ENCODE peak calls at places on chromosome 19, in six cellular contexts. One of them, this sample, is unnamed. For H4K20me1 and H3K9me3, the result is how much of the 10 kb centered on the place peaks cover.

GRCh38 chr19:51020988-51021651 is 1.6 kb upstream of the KLK10 start:
- DNase-seq in GM23248: peak
- DNase-seq in neural progenitor cell: peak
- DNase-seq in fibroblast of lung: peak
- DNase-seq in mammary epithelial cell: peak
- DNase-seq in HepG2: peak
- DNase-seq in this sample: peak

GRCh38 chr19:44282846-44283245 is 22.0 kb downstream of the ZNF235 start:
- DNase-seq in GM23248: peak
- DNase-seq in fibroblast of lung: no peak
- DNase-seq in neural progenitor cell: no peak
- DNase-seq in HepG2: no peak
- DNase-seq in mammary epithelial cell: peak
- DNase-seq in this sample: peak

GRCh38 chr19:48554385-48555091 is 2.6 kb downstream of the SULT2B1 start:
- DNase-seq in fibroblast of lung: no peak
- DNase-seq in mammary epithelial cell: no peak
- DNase-seq in GM23248: no peak
- DNase-seq in HepG2: peak
- DNase-seq in neural progenitor cell: peak
- DNase-seq in this sample: peak

GRCh38 chr19:53775524-53775923 is 48.6 kb downstream of the NLRP12 start:
- DNase-seq in neural progenitor cell: no peak
- DNase-seq in fibroblast of lung: no peak
- DNase-seq in GM23248: no peak
- DNase-seq in mammary epithelial cell: no peak
- DNase-seq in HepG2: peak
- DNase-seq in this sample: no peak

GRCh38 chr19:35960432-35960972 is 24.3 kb downstream of the LRFN3 start:
- DNase-seq in neural progenitor cell: no peak
- DNase-seq in HepG2: no peak
- DNase-seq in GM23248: no peak
- DNase-seq in fibroblast of lung: no peak
- DNase-seq in mammary epithelial cell: no peak
- DNase-seq in this sample: no peak

GRCh38 chr19:18097217-18097992 is at the start of gene MAST3:
- DNase-seq in HepG2: peak
- DNase-seq in mammary epithelial cell: peak
- DNase-seq in GM23248: peak
- DNase-seq in neural progenitor cell: peak
- DNase-seq in fibroblast of lung: peak
- DNase-seq in this sample: peak

GRCh38 chr19:42207767-42208259 is 9.7 kb downstream of the DEDD2 start:
- DNase-seq in GM23248: peak
- DNase-seq in HepG2: no peak
- DNase-seq in neural progenitor cell: no peak
- DNase-seq in fibroblast of lung: peak
- DNase-seq in mammary epithelial cell: peak
- DNase-seq in this sample: peak

GRCh38 chr19:49097453-49098288 is 12.4 kb downstream of the SNRNP70 start:
- DNase-seq in mammary epithelial cell: peak
- DNase-seq in GM23248: peak
- DNase-seq in HepG2: peak
- DNase-seq in neural progenitor cell: peak
- DNase-seq in fibroblast of lung: peak
- DNase-seq in this sample: peak

GRCh38 chr19:29887498-29887897 is 54.5 kb upstream of the URI1 start:
- DNase-seq in mammary epithelial cell: no peak
- DNase-seq in neural progenitor cell: no peak
- DNase-seq in HepG2: no peak
- DNase-seq in GM23248: peak
- DNase-seq in fibroblast of lung: no peak
- DNase-seq in this sample: no peak

GRCh38 chr19:17703823-17704463 is 15.3 kb upstream of the MAP1S start:
- DNase-seq in HepG2: peak
- DNase-seq in fibroblast of lung: peak
- DNase-seq in neural progenitor cell: peak
- DNase-seq in GM23248: peak
- DNase-seq in mammary epithelial cell: peak
- DNase-seq in this sample: peak

GRCh38 chr19:6248341-6248740 is 31.4 kb downstream of the MLLT1 start:
- DNase-seq in mammary epithelial cell: no peak
- DNase-seq in neural progenitor cell: no peak
- DNase-seq in GM23248: no peak
- DNase-seq in HepG2: no peak
- DNase-seq in fibroblast of lung: no peak
- DNase-seq in this sample: no peak
- H4K20me1 ChIP-seq in mammary epithelial cell: under half
- H4K20me1 ChIP-seq in neural progenitor cell: under half
- H4K20me1 ChIP-seq in GM23248: under half
- H4K20me1 ChIP-seq in HepG2: under half
- H4K20me1 ChIP-seq in fibroblast of lung: under half
- H4K20me1 ChIP-seq in this sample: under half

GRCh38 chr19:55857149-55857548 is 20.8 kb downstream of the NLRP4 start:
- DNase-seq in fibroblast of lung: no peak
- DNase-seq in HepG2: no peak
- DNase-seq in mammary epithelial cell: no peak
- DNase-seq in neural progenitor cell: no peak
- DNase-seq in GM23248: no peak
- DNase-seq in this sample: no peak

GRCh38 chr19:55857974-55858373 is 21.6 kb downstream of the NLRP4 start:
- DNase-seq in mammary epithelial cell: no peak
- DNase-seq in HepG2: no peak
- DNase-seq in GM23248: no peak
- DNase-seq in fibroblast of lung: no peak
- DNase-seq in neural progenitor cell: no peak
- DNase-seq in this sample: no peak

GRCh38 chr19:55855160-55855559 is 18.8 kb downstream of the NLRP4 start:
- DNase-seq in HepG2: no peak
- DNase-seq in GM23248: no peak
- DNase-seq in fibroblast of lung: no peak
- DNase-seq in neural progenitor cell: no peak
- DNase-seq in mammary epithelial cell: no peak
- DNase-seq in this sample: no peak

DNA sequence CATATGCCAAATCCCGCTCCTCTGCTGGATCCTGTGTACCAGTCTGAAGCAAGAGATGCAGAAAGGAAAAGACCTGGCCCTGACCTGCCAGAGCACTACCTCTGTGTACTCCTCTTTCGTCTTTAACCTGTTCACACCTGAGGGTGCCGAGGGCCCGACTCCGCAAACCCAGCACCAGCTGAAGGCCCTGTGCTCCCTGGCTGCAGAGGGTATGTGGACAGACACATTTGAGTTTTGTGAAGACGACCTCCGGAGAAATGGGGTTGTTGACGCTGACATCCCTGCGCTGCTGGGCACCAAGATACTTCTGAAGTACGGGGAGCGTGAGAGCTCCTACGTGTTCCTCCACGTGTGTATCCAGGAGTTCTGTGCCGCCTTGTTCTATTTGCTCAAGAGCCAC is 22.1 kb downstream of the NLRP4 start:
- DNase-seq in neural progenitor cell: no peak
- DNase-seq in fibroblast of lung: no peak
- DNase-seq in HepG2: no peak
- DNase-seq in mammary epithelial cell: no peak
- DNase-seq in GM23248: no peak
- DNase-seq in this sample: no peak
- H3K9me3 ChIP-seq in neural progenitor cell: under half
- H3K9me3 ChIP-seq in fibroblast of lung: under half
- H3K9me3 ChIP-seq in HepG2: under half
- H3K9me3 ChIP-seq in mammary epithelial cell: under half
- H3K9me3 ChIP-seq in GM23248: under half
- H3K9me3 ChIP-seq in this sample: under half

DNA sequence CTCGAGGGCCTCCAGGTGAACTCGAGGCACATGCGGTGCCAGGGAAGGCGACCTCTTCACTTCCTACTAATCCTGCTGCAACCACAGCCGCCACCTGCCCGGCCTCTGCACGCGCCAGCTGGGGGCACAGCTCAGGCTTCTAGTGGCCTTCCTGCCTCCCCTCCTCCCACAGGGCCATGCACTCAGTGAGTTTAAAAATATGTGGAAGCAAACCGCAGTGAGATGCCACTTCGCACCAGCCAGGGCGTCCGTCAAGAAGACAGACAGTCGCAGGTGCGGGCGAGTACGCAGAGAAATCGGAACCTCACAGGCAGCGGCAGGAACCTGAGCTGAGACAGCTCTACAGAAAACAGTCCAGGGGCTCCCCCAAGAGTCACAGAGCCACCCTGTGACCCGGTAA is 10.4 kb downstream of the LMNB2 start:
- DNase-seq in mammary epithelial cell: no peak
- DNase-seq in fibroblast of lung: peak
- DNase-seq in GM23248: no peak
- DNase-seq in HepG2: no peak
- DNase-seq in neural progenitor cell: no peak
- DNase-seq in this sample: no peak
- H4K20me1 ChIP-seq in mammary epithelial cell: under half
- H4K20me1 ChIP-seq in fibroblast of lung: under half
- H4K20me1 ChIP-seq in GM23248: under half
- H4K20me1 ChIP-seq in HepG2: under half
- H4K20me1 ChIP-seq in neural progenitor cell: half or more
- H4K20me1 ChIP-seq in this sample: under half

GRCh38 chr19:52066258-52066866 is 17.7 kb upstream of the ZNF432 start:
- DNase-seq in fibroblast of lung: no peak
- DNase-seq in GM23248: no peak
- DNase-seq in mammary epithelial cell: no peak
- DNase-seq in neural progenitor cell: no peak
- DNase-seq in HepG2: no peak
- DNase-seq in this sample: no peak
- H3K9me3 ChIP-seq in fibroblast of lung: under half
- H3K9me3 ChIP-seq in GM23248: under half
- H3K9me3 ChIP-seq in mammary epithelial cell: half or more
- H3K9me3 ChIP-seq in neural progenitor cell: under half
- H3K9me3 ChIP-seq in HepG2: half or more
- H3K9me3 ChIP-seq in this sample: half or more

This sample was measured in PC-3.